ENCODE peak calls at places on chromosomes 7 and 10, in four cellular contexts. V, O, F and C are unnamed samples.

GRCh38 chr7:81162771-81163525 is 244.1 kb upstream of the SEMA3C start:
- DNase-seq in F (no peak), V (no peak), O (no peak), C (no peak)

GRCh38 chr7:70502117-70502516 is 629.8 kb upstream of the GALNT17 start:
- DNase-seq in F (no peak), V (no peak), O (no peak), C (no peak)

GRCh38 chr7:22121702-22122474 is 176.2 kb upstream of the CDCA7L start:
- DNase-seq in F (no peak), O (peak), V (no peak), C (no peak)

GRCh38 chr7:99473315-99473596 is 566 bp downstream of the ZNF789 start:
- DNase-seq in O (peak), F (peak), V (peak), C (no peak)

GRCh38 chr10:93149761-93150160 is 76.1 kb downstream of the CYP26A1 start:
- DNase-seq in F (no peak), V (no peak), O (no peak), C (no peak)

GRCh38 chr7:100053201-100053600 is 3.6 kb downstream of the ZSCAN21 start:
- DNase-seq in V (peak), F (no peak), O (peak), C (peak)

GRCh38 chr10:126350216-126350992 is 37.9 kb downstream of the ADAM12 start:
- DNase-seq in F (no peak), O (no peak), V (no peak), C (no peak)

GRCh38 chr10:100183482-100183881 is 2.3 kb downstream of the ERLIN1 start:
- DNase-seq in F (no peak), V (no peak), O (no peak), C (peak)

GRCh38 chr10:47013469-47014169 is 102.4 kb downstream of the PTPN20 start:
- DNase-seq in O (no peak), F (no peak), V (no peak), C (no peak)

GRCh38 chr10:59674211-59674836 is 35.3 kb downstream of the SLC16A9 start:
- DNase-seq in V (no peak), O (no peak), F (no peak), C (no peak)

GRCh38 chr10:3895045-3895609 is 110.1 kb upstream of the KLF6 start:
- DNase-seq in F (no peak), V (no peak), O (peak), C (no peak)

GRCh38 chr7:121153411-121153810 is 164.9 kb downstream of the CPED1 start:
- DNase-seq in O (no peak), F (no peak), V (no peak), C (no peak)

GRCh38 chr7:129437190-129437589 is 3.0 kb downstream of the STRIP2 start:
- DNase-seq in F (no peak), O (no peak), V (no peak), C (no peak)

GRCh38 chr10:129426670-129427069 is 40.4 kb upstream of the MGMT start:
- DNase-seq in O (no peak), F (no peak), V (no peak), C (no peak)

GRCh38 chr7:919114-919442 is 35.4 kb downstream of the ADAP1 start:
- DNase-seq in V (no peak), F (no peak), O (no peak), C (no peak)

GRCh38 chr7:111855161-111855841 is 293.0 kb upstream of the IMMP2L start:
- DNase-seq in O (peak), V (peak), F (peak), C (peak)

GRCh38 chr10:88743999-88744398 is 15.8 kb upstream of the LIPN start:
- DNase-seq in F (no peak), V (no peak), O (no peak), C (no peak)

GRCh38 chr7:109449760-109450159 is 880.1 kb downstream of the DNAJB9 start:
- DNase-seq in O (no peak), F (no peak), V (no peak), C (no peak)

GRCh38 chr10:43689955-43690771 is 41.5 kb upstream of the ZNF32 start:
- DNase-seq in V (peak), O (peak), F (no peak), C (peak)

GRCh38 chr7:142375710-142376313 is 118.0 kb upstream of the PRSS58 start:
- DNase-seq in V (no peak), O (peak), F (no peak), C (peak)

GRCh38 chr7:68038621-68039314 is 1042.1 kb downstream of the TYW1 start:
- DNase-seq in V (no peak), O (no peak), F (no peak), C (no peak)

GRCh38 chr7:80481196-80481884 is 30.5 kb downstream of the GNAT3 start:
- DNase-seq in F (no peak), O (no peak), V (no peak), C (no peak)

GRCh38 chr7:142012825-142013506 is 17.3 kb downstream of the MGAM start:
- DNase-seq in O (no peak), F (no peak), V (no peak), C (peak)

GRCh38 chr10:377228-377627 is 242.0 kb downstream of the ZMYND11 start:
- DNase-seq in O (no peak), V (no peak), F (no peak), C (no peak)

GRCh38 chr7:106542550-106543220 is 118.3 kb downstream of the CCDC71L start:
- DNase-seq in O (peak), V (peak), F (peak), C (no peak)

GRCh38 chr10:46237815-46238510 is 48.8 kb upstream of the ANTXRL start:
- DNase-seq in O (no peak), F (no peak), V (no peak), C (no peak)

GRCh38 chr10:113029055-113029440 is 79.0 kb downstream of the TCF7L2 start:
- DNase-seq in F (no peak), V (no peak), O (no peak), C (no peak)

GRCh38 chr7:138170959-138171703 is 94.9 kb downstream of the AKR1D1 start:
- DNase-seq in V (peak), F (peak), O (no peak), C (no peak)

GRCh38 chr7:54985405-54986360 is 33.1 kb upstream of the EGFR start:
- DNase-seq in F (no peak), O (no peak), V (no peak), C (no peak)
- TF ChIP-seq SPI1 in F (no peak), O (no peak), V (no peak), C (no peak)

DNA sequence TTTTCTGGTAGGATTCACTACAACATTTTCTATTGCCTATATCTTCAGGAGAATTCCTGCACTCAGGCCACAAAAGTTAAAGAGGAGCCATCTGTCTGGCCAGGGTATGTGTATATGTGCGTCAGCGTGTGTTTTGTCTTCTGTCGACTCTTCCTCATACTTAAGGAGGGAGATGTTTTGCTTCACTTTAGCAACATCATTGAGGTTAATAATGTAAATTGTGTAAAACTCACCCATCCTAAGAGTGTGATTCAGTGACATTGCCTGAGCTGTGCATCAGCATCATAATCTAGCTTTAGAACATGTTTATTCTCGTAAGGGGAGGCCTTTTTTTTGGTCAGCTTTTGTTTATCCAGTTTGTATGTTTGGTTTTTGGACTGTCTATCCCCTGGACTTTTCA is 23.7 kb downstream of the FBH1 start:
- DNase-seq in O (no peak), V (no peak), F (no peak), C (no peak)
- TF ChIP-seq SPI1 in O (no peak), V (no peak), F (no peak), C (no peak)

DNA sequence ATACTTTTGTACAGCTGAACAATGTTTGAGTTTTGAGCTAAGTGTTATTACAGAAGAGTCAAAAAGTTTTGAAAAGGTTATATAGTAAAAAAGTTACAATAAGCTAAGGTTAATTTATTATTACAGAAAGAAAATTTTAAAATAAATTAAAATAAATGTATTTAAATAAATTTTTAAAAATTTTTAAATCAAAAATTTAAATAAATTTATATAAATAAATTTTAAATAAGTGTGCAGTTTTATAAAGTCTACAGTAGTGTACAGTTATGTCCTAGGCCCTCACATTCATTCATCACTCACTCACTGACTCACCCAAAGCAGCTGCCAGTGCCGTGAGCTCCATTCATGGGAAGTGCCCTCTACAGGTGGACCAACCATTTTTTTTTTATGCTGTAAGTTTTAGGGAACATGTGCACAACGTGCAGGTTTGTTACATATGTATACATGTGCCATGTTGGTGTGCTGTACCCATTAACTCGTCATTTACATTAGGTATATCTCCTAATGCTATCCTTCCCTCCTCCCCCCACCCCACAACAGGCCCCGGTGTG is 462.9 kb upstream of the ZMIZ1 start:
- DNase-seq in O (no peak), F (no peak), V (no peak), C (no peak)
- TF ChIP-seq SPI1 in O (no peak), F (no peak), V (no peak), C (no peak)

DNA sequence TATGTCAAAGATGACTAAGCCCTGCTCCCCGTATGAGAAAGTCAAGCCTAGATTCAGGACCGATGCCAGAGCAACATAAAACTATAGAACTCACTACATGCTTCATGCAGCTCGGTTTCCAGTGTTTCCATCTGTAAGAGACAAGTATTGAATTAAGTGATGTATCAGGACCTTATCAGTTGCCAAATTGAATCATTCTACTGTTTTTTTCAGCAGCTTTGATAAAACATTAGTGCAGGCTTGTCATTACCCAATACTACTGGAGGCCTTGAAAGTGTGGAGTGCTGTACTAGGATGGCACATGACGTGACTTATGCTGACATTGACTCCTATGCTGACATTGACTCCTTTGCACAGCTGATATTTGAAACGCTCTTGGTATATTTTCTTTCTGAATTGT is 10.8 kb upstream of the NRP1 start:
- DNase-seq in V (no peak), F (no peak), O (no peak), C (no peak)
- TF ChIP-seq SPI1 in V (no peak), F (no peak), O (no peak), C (no peak)

GRCh38 chr7:66150471-66150870 is 35.8 kb downstream of the CRCP start:
- DNase-seq in O (no peak), F (no peak), V (no peak), C (no peak)
- TF ChIP-seq SPI1 in O (no peak), F (no peak), V (no peak), C (no peak)

GRCh38 chr10:78597791-78598555 is 470.8 kb upstream of the ZMIZ1 start:
- DNase-seq in F (no peak), O (no peak), V (no peak), C (no peak)
- TF ChIP-seq SPI1 in F (no peak), O (no peak), V (no peak), C (no peak)

GRCh38 chr7:18803880-18804279 is 308.3 kb downstream of the HDAC9 start:
- DNase-seq in O (no peak), F (no peak), V (no peak), C (no peak)

GRCh38 chr7:18808026-18808425 is 309.4 kb downstream of the TWIST1 start:
- DNase-seq in F (no peak), V (no peak), O (no peak), C (no peak)

GRCh38 chr7:18806177-18806576 is 310.6 kb downstream of the HDAC9 start:
- DNase-seq in O (no peak), V (no peak), F (no peak), C (no peak)
- TF ChIP-seq SPI1 in O (no peak), V (no peak), F (no peak), C (no peak)

DNA sequence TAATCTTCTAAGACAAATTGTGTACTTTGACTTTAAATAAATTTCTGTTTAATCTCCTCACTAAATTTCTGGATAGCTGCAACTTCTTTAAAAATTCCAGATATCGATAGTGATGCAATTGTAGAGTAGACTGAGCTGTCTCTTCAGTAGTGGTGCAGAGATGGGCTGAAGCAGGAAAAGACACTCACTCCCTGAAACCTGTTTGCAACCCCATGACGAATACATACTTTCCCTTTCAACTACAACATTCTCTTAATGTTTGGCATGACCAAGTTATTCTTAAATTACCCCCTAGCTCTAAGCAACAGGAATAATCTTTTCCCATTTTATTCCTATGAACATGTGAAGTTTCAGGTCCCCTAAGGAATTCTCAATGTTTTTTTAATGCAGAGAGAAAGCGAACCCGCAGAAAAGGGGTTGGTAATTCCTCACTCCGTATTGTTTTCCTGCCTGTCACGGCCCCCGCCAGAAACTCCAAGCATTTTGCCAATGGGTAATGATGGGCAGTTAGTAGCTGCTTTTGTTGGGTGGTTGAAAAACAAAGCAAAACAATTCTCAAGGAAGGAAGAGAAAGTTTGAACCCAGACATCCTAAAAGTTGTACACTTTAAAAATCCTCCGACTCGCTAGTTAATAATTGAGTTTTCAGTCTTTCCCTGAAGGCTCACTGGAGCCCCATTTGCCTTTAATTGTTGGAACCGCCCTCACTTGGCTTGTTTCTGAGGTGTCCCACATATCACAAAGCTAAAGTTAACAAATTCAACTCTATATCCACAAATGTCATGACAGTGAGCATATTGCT is 1.2 kb downstream of the THSD7A start:
- DNase-seq in O (no peak), F (no peak), V (no peak), C (no peak)
- TF ChIP-seq SPI1 in O (no peak), F (no peak), V (no peak), C (no peak)

GRCh38 chr10:1731592-1731991 is 5.7 kb downstream of the ADARB2 start:
- DNase-seq in V (no peak), O (no peak), F (no peak), C (no peak)
- TF ChIP-seq SPI1 in V (no peak), O (no peak), F (no peak), C (no peak)

DNA sequence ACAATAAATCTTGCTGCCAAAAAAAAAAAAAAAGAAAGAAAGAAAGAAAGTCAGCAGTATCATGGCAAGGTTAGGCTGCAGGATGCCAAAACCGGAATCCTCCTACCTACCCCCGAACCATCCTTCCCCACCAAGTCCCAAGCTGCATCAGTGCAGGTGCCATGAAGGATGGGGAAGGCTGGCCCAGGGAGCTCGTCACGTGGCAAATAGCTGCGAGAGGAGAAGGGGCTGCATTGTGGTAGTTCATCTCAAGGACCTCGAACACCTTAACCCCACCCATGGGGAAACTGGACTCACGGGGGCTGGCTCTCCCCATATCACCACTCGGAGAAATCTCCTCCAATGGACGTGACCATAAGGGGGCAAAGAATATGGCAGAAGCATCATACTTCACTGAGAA is 86.2 kb downstream of the TACC2 start:
- DNase-seq in F (no peak), O (no peak), V (no peak), C (no peak)
- TF ChIP-seq SPI1 in F (no peak), O (no peak), V (no peak), C (no peak)